ENCODE peak calls at places on chromosomes 3 and 15, in eight cellular contexts. G is left colon; W is fibroblast of mammary gland; L is mesendoderm; S is H4; M is naive thymus-derived CD8-positive, alpha-beta T cell; E is SW 1271; Q is stimulated activated naive CD4-positive, alpha-beta T cell treated with Interleukin-2 at 50 U/mL for 16 hours. N is an unnamed sample.

GRCh38 chr3:13824521-13825316 is 55.2 kb downstream of the WNT7A start:
- DNase-seq in G (no peak), W (no peak), L (peak), S (no peak), M (no peak), E (no peak), Q (no peak), N (no peak)

GRCh38 chr3:27628029-27628750 is 93.9 kb downstream of the EOMES start:
- DNase-seq in G (no peak), W (no peak), L (no peak), S (no peak), M (no peak), E (no peak), Q (no peak), N (no peak)

GRCh38 chr15:90836296-90836871 is 32.0 kb upstream of the FURIN start:
- DNase-seq in G (no peak), W (peak), L (peak), S (peak), M (no peak), E (no peak), Q (no peak), N (no peak)

GRCh38 chr15:85276508-85276907 is 103.9 kb upstream of the AKAP13 start:
- DNase-seq in G (no peak), W (no peak), L (no peak), S (no peak), M (no peak), E (no peak), Q (no peak), N (no peak)

GRCh38 chr3:71628571-71628970 is 45.0 kb upstream of the FOXP1 start:
- DNase-seq in G (no peak), W (peak), L (no peak), S (no peak), M (no peak), E (no peak), Q (no peak), N (no peak)

GRCh38 chr3:189572249-189572648 is 58.9 kb upstream of the TP63 start:
- DNase-seq in G (no peak), W (peak), L (no peak), S (no peak), M (no peak), E (no peak), Q (no peak), N (no peak)

GRCh38 chr3:194134757-194135515 is 1.0 kb upstream of the HES1 start:
- DNase-seq in G (peak), W (peak), L (peak), S (peak), M (peak), E (peak), Q (peak), N (peak)

GRCh38 chr3:76570436-76571057 is 469.4 kb upstream of the ROBO2 start:
- DNase-seq in G (no peak), W (peak), L (peak), S (no peak), M (no peak), E (peak), Q (no peak), N (no peak)

GRCh38 chr3:118089563-118089962 is 945.1 kb downstream of the IGSF11 start:
- DNase-seq in G (no peak), W (peak), L (no peak), S (no peak), M (no peak), E (no peak), Q (no peak), N (no peak)

GRCh38 chr3:186254676-186255665 is 107.1 kb downstream of the DGKG start:
- DNase-seq in G (no peak), W (no peak), L (no peak), S (no peak), M (no peak), E (no peak), Q (no peak), N (no peak)

GRCh38 chr3:161371441-161372320 is at the start of gene SPTSSB:
- DNase-seq in G (no peak), W (no peak), L (peak), S (peak), M (peak), E (peak), Q (peak), N (peak)

GRCh38 chr15:48627260-48627969 is 18.1 kb downstream of the FBN1 start:
- DNase-seq in G (no peak), W (peak), L (no peak), S (no peak), M (no peak), E (no peak), Q (no peak), N (no peak)